ENCODE peak calls at places on chromosome 2, in six cellular contexts. N is cardiac fibroblast; D is CD4-positive, alpha-beta T cell; M is BE2C; J is psoas muscle; P is fibroblast of pulmonary artery. X is an unnamed sample.

GRCh38 chr2:231390667-231391066 is 4.8 kb upstream of the B3GNT7 start:
- DNase-seq in P (no peak), N (no peak), M (no peak), J (no peak), D (no peak), X (no peak)

GRCh38 chr2:229180658-229181057 is 90.4 kb downstream of the PID1 start:
- DNase-seq in D (no peak), N (no peak), M (no peak), J (no peak), P (no peak), X (no peak)

GRCh38 chr2:64781991-64782390 is 128.3 kb upstream of the SERTAD2 start:
- DNase-seq in D (no peak), J (no peak), N (peak), P (peak), M (no peak), X (no peak)

GRCh38 chr2:49000692-49001091 is 153.6 kb downstream of the FSHR start:
- DNase-seq in M (no peak), P (no peak), D (no peak), N (no peak), J (no peak), X (no peak)

GRCh38 chr2:165528691-165529090 is 59.2 kb downstream of the CSRNP3 start:
- DNase-seq in M (no peak), N (no peak), P (no peak), J (no peak), D (no peak), X (no peak)

GRCh38 chr2:235501663-235502009 is 7.8 kb downstream of the AGAP1 start:
- DNase-seq in D (no peak), J (no peak), N (no peak), M (no peak), P (no peak), X (no peak)

GRCh38 chr2:221657821-221658220 is 85.7 kb upstream of the EPHA4 start:
- DNase-seq in D (no peak), J (no peak), M (no peak), N (no peak), P (no peak), X (no peak)

GRCh38 chr2:25368650-25369049 is 26.9 kb upstream of the DNMT3A start:
- DNase-seq in M (no peak), J (no peak), P (no peak), N (no peak), D (no peak), X (no peak)

GRCh38 chr2:52264488-52264887 is 1232.6 kb upstream of the NRXN1 start:
- DNase-seq in P (no peak), N (no peak), M (no peak), J (no peak), D (no peak), X (no peak)

GRCh38 chr2:39524756-39525635 is 87.9 kb upstream of the MAP4K3 start:
- DNase-seq in D (no peak), N (no peak), J (no peak), M (no peak), P (no peak), X (no peak)

GRCh38 chr2:127704641-127705243 is 3.4 kb downstream of the SFT2D3 start:
- DNase-seq in J (peak), P (no peak), D (no peak), N (no peak), M (no peak), X (no peak)

GRCh38 chr2:201828235-201828634 is 21.9 kb downstream of the CDK15 start:
- DNase-seq in P (no peak), D (no peak), J (no peak), N (no peak), M (no peak), X (no peak)

GRCh38 chr2:215815960-215816359 is 197.4 kb downstream of the MREG start:
- DNase-seq in N (no peak), J (no peak), D (no peak), M (no peak), P (no peak), X (no peak)

GRCh38 chr2:241235859-241236593 is 47.5 kb downstream of the ANO7 start:
- DNase-seq in P (no peak), N (no peak), J (no peak), M (no peak), D (no peak), X (no peak)

GRCh38 chr2:30765876-30766470 is 41.3 kb downstream of the CAPN13 start:
- DNase-seq in J (no peak), N (no peak), M (no peak), D (no peak), P (no peak), X (no peak)

GRCh38 chr2:49226360-49226759 is 72.0 kb upstream of the FSHR start:
- DNase-seq in J (no peak), D (no peak), P (no peak), M (no peak), N (no peak), X (no peak)

GRCh38 chr2:3212984-3213383 is 164.6 kb downstream of the EIPR1 start:
- DNase-seq in N (no peak), M (no peak), J (no peak), P (no peak), D (no peak), X (no peak)

GRCh38 chr2:225177098-225177497 is 134.8 kb upstream of the DOCK10 start:
- DNase-seq in P (peak), N (peak), D (no peak), J (no peak), M (no peak), X (no peak)

DNA sequence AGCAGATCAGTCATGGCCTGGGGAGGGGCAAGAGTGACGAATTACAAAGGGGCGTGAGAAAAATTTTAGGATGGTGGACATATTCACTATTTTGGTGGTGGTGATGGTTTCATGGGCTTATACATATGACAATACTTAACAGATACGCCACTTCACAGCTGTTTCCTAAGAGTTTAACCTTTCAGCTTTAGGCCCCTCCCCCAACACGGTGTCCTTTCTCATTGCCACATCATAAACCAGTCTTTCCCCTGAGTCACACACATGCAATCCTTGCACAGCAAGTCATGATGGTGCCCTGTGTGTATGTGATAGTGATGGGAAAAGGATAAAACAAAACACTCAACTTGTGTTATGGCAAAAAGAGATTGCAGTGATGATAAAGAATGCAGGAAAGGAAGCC is 47.6 kb upstream of the IL1R1 start:
- DNase-seq in M (no peak), J (peak), D (no peak), P (peak), N (peak), X (no peak)
- TF ChIP-seq CTCF in M (no peak), J (no peak), D (no peak), P (no peak), N (no peak), X (no peak)

GRCh38 chr2:105405291-105405690 is 6.4 kb upstream of the FHL2 start:
- DNase-seq in N (peak), P (no peak), J (no peak), M (no peak), D (no peak), X (no peak)

GRCh38 chr2:105402809-105403208 is 4.0 kb upstream of the FHL2 start:
- DNase-seq in J (no peak), N (no peak), P (no peak), M (no peak), D (no peak), X (no peak)

GRCh38 chr2:105404736-105405135 is 5.9 kb upstream of the FHL2 start:
- DNase-seq in N (no peak), D (no peak), J (no peak), M (no peak), P (no peak), X (no peak)

GRCh38 chr2:105403241-105403784 is 4.5 kb upstream of the FHL2 start:
- DNase-seq in M (no peak), N (no peak), D (no peak), P (no peak), J (no peak), X (no peak)

GRCh38 chr2:105403785-105404698 is 5.2 kb upstream of the FHL2 start:
- DNase-seq in N (peak), D (no peak), P (peak), J (no peak), M (no peak), X (no peak)
- TF ChIP-seq CTCF in N (peak), D (no peak), P (peak), J (peak), M (no peak), X (peak)

GRCh38 chr2:139033300-139033699 is 253.1 kb upstream of the NXPH2 start:
- DNase-seq in D (no peak), P (peak), J (no peak), N (peak), M (no peak), X (no peak)

GRCh38 chr2:139034064-139034463 is 253.9 kb upstream of the NXPH2 start:
- DNase-seq in J (no peak), P (no peak), M (no peak), D (no peak), N (no peak), X (no peak)

GRCh38 chr2:139031722-139032121 is 251.5 kb upstream of the NXPH2 start:
- DNase-seq in M (peak), D (no peak), P (peak), J (no peak), N (no peak), X (no peak)
- TF ChIP-seq CTCF in M (peak), D (no peak), P (no peak), J (no peak), N (no peak), X (peak)

DNA sequence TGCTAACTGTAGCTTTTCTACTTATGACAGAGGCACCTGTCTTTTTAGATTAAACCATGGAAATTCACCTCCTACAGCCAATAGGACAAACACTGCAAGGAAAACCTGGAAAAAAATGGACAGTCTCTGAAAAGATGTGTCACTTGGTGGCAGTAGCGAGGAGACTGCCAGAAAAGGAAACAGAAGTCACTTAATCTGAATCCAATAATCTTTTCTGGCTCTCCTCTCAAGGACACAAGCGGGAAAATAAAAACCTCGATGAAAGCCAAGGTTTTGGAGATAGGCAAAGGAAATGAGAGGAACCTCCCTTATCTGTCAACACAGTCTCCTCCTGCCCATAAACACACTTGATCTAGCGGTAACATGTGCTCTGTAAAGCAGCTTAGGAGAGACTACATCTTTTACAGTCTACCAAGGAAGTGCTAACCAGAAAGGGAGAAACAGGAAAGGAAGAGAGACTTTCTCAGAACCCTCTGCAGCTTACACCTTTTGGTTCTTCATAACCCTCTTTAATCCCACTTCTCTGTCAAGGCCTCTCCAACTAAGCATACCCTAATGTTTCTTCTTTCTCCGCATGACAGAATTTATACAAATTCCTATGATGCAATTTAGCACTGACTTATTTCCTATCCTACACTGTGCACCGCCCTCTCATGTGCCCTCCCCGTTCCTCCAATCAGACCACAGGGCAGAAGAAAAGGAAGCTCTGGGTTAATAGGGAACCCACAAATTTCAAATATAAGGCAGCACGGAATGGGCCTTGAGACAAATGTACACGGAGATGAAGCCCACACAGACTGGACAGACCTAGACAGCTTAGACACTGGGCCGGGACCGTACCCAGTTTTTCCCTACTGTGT is 52.8 kb downstream of the CLASP1 start:
- DNase-seq in J (no peak), D (no peak), M (peak), N (peak), P (peak), X (no peak)
- TF ChIP-seq CTCF in J (peak), D (peak), M (peak), N (peak), P (peak), X (peak)

GRCh38 chr2:193907561-193907960 is 1712.8 kb upstream of the TMEFF2 start:
- DNase-seq in P (peak), M (no peak), J (no peak), N (peak), D (no peak), X (no peak)
- TF ChIP-seq CTCF in P (no peak), M (no peak), J (no peak), N (no peak), D (no peak), X (no peak)

GRCh38 chr2:29579495-29580178 is 341.7 kb downstream of the ALK start:
- DNase-seq in P (no peak), N (no peak), M (no peak), D (no peak), J (no peak), X (no peak)
- TF ChIP-seq CTCF in P (no peak), N (no peak), M (no peak), D (no peak), J (no peak), X (no peak)

GRCh38 chr2:118310016-118310877 is 222.0 kb downstream of the INSIG2 start:
- DNase-seq in N (peak), M (no peak), D (peak), J (no peak), P (peak), X (no peak)

GRCh38 chr2:118310878-118311442 is 222.7 kb downstream of the INSIG2 start:
- DNase-seq in N (no peak), P (no peak), J (peak), D (no peak), M (no peak), X (no peak)

GRCh38 chr2:118315606-118316005 is 227.3 kb downstream of the INSIG2 start:
- DNase-seq in D (no peak), N (no peak), J (no peak), P (no peak), M (no peak), X (no peak)

GRCh38 chr2:118309201-118310015 is 221.1 kb downstream of the INSIG2 start:
- DNase-seq in D (no peak), N (no peak), P (no peak), J (no peak), M (no peak), X (no peak)

GRCh38 chr2:118312963-118313756 is 224.9 kb downstream of the INSIG2 start:
- DNase-seq in P (no peak), J (no peak), N (no peak), D (no peak), M (no peak), X (no peak)
- TF ChIP-seq CTCF in P (no peak), J (no peak), N (no peak), D (peak), M (no peak), X (peak)

GRCh38 chr2:238658054-238658407 is 189.9 kb upstream of the TWIST2 start:
- DNase-seq in P (no peak), M (no peak), D (no peak), N (no peak), J (no peak), X (no peak)
- TF ChIP-seq CTCF in P (no peak), M (no peak), D (no peak), N (no peak), J (no peak), X (no peak)